ENCODE peak calls at places on chromosomes 4 and X, in six cellular contexts. Y is ovary, C is fibroblast of lung, L is SK-N-SH, A is right lobe of liver, M is left ventricle myocardium inferior. Q is an unnamed sample. For H3K27me3, the result is how much of the 10 kb centered on the place peaks cover.

GRCh38 chr4:159227984-159228383 is 125.1 kb downstream of the RAPGEF2 start:
- DNase-seq in Y (peak), M (peak), C (peak), A (peak), L (peak), Q (peak)

GRCh38 chr4:141912831-141913230 is 276.4 kb downstream of the IL15 start:
- DNase-seq in M (no peak), A (no peak), L (peak), Y (no peak), C (peak), Q (no peak)

GRCh38 chr4:182724414-182724813 is 192.8 kb downstream of the DCTD start:
- DNase-seq in A (no peak), Y (no peak), M (no peak), C (no peak), L (peak), Q (no peak)

GRCh38 chr4:185638548-185639301 is 103.4 kb upstream of the PDLIM3 start:
- DNase-seq in C (no peak), Y (no peak), M (no peak), A (no peak), L (peak), Q (no peak)

GRCh38 chr4:129335263-129335662 is 239.3 kb downstream of the C4orf33 start:
- DNase-seq in Y (no peak), L (no peak), M (no peak), A (no peak), C (no peak), Q (no peak)

GRCh38 chrX:73561791-73562190 is 1.2 kb upstream of the CHIC1 start:
- DNase-seq in A (no peak), C (peak), M (no peak), Y (no peak), L (no peak), Q (no peak)

GRCh38 chr4:41061482-41062185 is 152.7 kb downstream of the APBB2 start:
- DNase-seq in A (no peak), M (no peak), C (peak), L (no peak), Y (no peak), Q (no peak)

GRCh38 chr4:153260553-153261306 is 56.5 kb downstream of the TRIM2 start:
- DNase-seq in M (no peak), Y (no peak), C (peak), A (no peak), L (peak), Q (no peak)

GRCh38 chr4:173577963-173578362 is 47.9 kb upstream of the HAND2 start:
- DNase-seq in Y (no peak), A (no peak), L (no peak), C (no peak), M (no peak), Q (no peak)

GRCh38 chr4:112038861-112039260 is 106.4 kb upstream of the FAM241A start:
- DNase-seq in Y (no peak), M (no peak), C (no peak), A (no peak), L (no peak), Q (no peak)

GRCh38 chrX:69088171-69088938 is 76.9 kb downstream of the PJA1 start:
- DNase-seq in Y (no peak), M (no peak), C (peak), L (peak), A (no peak), Q (no peak)

GRCh38 chr4:7876096-7876993 is 63.3 kb downstream of the AFAP1 start:
- DNase-seq in L (peak), C (peak), M (no peak), Y (no peak), A (no peak), Q (no peak)

GRCh38 chrX:131975851-131976250 is 47.3 kb upstream of the STK26 start:
- DNase-seq in A (no peak), L (no peak), M (no peak), Y (no peak), C (no peak), Q (no peak)

GRCh38 chr4:97582890-97583289 is 560.4 kb downstream of the STPG2 start:
- DNase-seq in C (no peak), A (no peak), Y (no peak), L (no peak), M (no peak), Q (no peak)

GRCh38 chr4:40481977-40482376 is 146.8 kb downstream of the CHRNA9 start:
- DNase-seq in M (no peak), L (no peak), A (no peak), C (no peak), Y (no peak), Q (no peak)

GRCh38 chr4:48944659-48945290 is 38.2 kb upstream of the OCIAD2 start:
- DNase-seq in A (no peak), L (peak), Y (no peak), C (no peak), M (no peak), Q (no peak)

GRCh38 chrX:49037883-49038475 is 5.2 kb downstream of the TFE3 start:
- DNase-seq in Y (no peak), M (no peak), C (peak), L (no peak), A (no peak), Q (no peak)

GRCh38 chr4:148030486-148030885 is 298.6 kb downstream of the ARHGAP10 start:
- DNase-seq in C (peak), Y (no peak), M (no peak), L (no peak), A (no peak), Q (no peak)

GRCh38 chrX:135516376-135516775 is 4.1 kb upstream of the INTS6L start:
- DNase-seq in C (no peak), L (no peak), M (no peak), Y (no peak), A (no peak), Q (no peak)

GRCh38 chr4:1567808-1568581 is 116.1 kb downstream of the FAM53A start:
- DNase-seq in Y (no peak), A (no peak), L (no peak), M (no peak), C (no peak), Q (no peak)

GRCh38 chr4:36343501-36343900 is 62.1 kb downstream of the DTHD1 start:
- DNase-seq in C (no peak), Y (no peak), L (no peak), M (no peak), A (no peak), Q (no peak)

GRCh38 chrX:142999209-142999720 is 26.5 kb upstream of the SPANXN4 start:
- DNase-seq in Y (no peak), L (no peak), M (no peak), C (no peak), A (no peak), Q (no peak)
- H3K27me3 ChIP-seq in Y (under half), L (under half), M (under half), C (under half), A (under half), Q (under half)

GRCh38 chr4:86893136-86893535 is 914 bp upstream of the C4orf36 start:
- DNase-seq in A (peak), C (no peak), M (no peak), L (no peak), Y (no peak), Q (no peak)

GRCh38 chr4:86894465-86894864 is 2.2 kb upstream of the C4orf36 start:
- DNase-seq in L (no peak), C (no peak), Y (no peak), A (no peak), M (no peak), Q (no peak)

GRCh38 chr4:86896596-86896995 is 4.4 kb upstream of the C4orf36 start:
- DNase-seq in L (peak), C (peak), Y (no peak), A (no peak), M (no peak), Q (no peak)

GRCh38 chr4:86898562-86898961 is 6.3 kb upstream of the C4orf36 start:
- DNase-seq in A (no peak), M (no peak), C (no peak), Y (no peak), L (no peak), Q (no peak)

GRCh38 chr4:86895692-86896488 is 3.7 kb upstream of the C4orf36 start:
- DNase-seq in A (no peak), M (no peak), Y (no peak), L (peak), C (peak), Q (no peak)
- TF ChIP-seq CTCF in A (peak), M (peak), Y (peak), L (peak), C (peak), Q (peak)

DNA sequence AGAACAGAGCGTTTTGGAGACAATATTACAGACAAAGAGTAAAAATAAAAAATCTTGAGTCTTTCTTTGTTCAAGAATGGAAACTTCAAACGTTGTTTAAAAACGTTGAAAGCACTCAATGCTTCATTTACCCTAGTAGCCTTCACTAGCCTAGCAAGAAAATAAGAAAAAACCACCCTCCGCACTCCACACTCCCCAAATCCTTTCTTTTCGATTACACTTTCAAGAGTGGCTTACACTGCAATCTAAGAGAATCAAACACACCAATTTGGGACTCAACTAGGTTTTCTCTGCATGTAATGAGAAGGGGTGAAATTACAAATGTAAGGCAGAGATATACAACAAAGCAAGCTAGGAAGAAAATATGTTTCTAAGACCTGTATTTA is 4.7 kb downstream of the TMSB4X start:
- DNase-seq in L (no peak), C (no peak), A (no peak), M (no peak), Y (no peak), Q (no peak)
- H3K4me3 ChIP-seq in L (no peak), C (no peak), A (no peak), M (no peak), Y (no peak), Q (no peak)

DNA sequence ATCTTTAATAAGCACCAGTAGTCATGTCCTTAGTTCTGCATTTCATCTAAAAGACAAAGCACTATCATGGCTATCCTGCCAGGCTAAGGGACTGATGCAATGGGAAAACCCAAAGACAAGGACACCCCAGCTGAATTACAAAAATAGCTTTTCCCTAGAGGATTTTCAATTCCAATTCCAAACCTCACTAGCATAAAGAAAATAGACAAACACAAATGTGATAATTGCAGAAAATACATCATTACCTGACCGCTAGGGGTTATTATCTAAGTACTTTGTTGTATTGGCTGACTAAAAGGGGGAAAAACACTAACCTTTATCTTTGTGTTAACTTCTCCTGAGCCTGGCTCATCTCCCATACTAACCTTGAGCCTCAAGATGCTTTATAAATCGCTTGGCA is 2.7 kb upstream of the AMMECR1 start:
- DNase-seq in A (no peak), Y (no peak), L (no peak), C (no peak), M (no peak), Q (no peak)
- H3K27me3 ChIP-seq in A (under half), Y (under half), L (under half), C (under half), M (under half), Q (under half)

Q was measured in right atrium auricular region.